ENCODE peak calls at places on chromosomes 1 and 21, in ten cellular contexts. W is right cardiac atrium; C is stomach; A is upper lobe of right lung; P is adrenal gland; F is brain microvascular endothelial cell; Q is uterus; L is CD4-positive, CD25-positive, alpha-beta regulatory T cell; X is psoas muscle; D is A549. O is an unnamed sample.

GRCh38 chr1:72412286-72412685 is 129.9 kb upstream of the NEGR1 start:
- DNase-seq in W (no peak), C (no peak), A (no peak), P (no peak), F (peak), Q (no peak), L (no peak), X (no peak), D (no peak), O (no peak)

GRCh38 chr1:112196731-112197130 is 199.3 kb upstream of the CTTNBP2NL start:
- DNase-seq in W (no peak), C (no peak), A (no peak), P (no peak), F (no peak), Q (no peak), L (no peak), X (no peak), D (no peak), O (no peak)

GRCh38 chr1:28160677-28161328 is 15.7 kb downstream of the PTAFR start:
- DNase-seq in W (peak), C (no peak), A (no peak), P (peak), F (peak), Q (peak), L (no peak), X (no peak), D (no peak), O (no peak)

GRCh38 chr1:179082308-179083030 is 599 bp downstream of the TOR3A start:
- DNase-seq in W (peak), C (peak), A (peak), P (no peak), F (no peak), Q (no peak), L (peak), X (peak), D (peak), O (no peak)

GRCh38 chr1:11130406-11130805 is 30.7 kb upstream of the EXOSC10 start:
- DNase-seq in W (no peak), C (no peak), A (no peak), P (no peak), F (no peak), Q (no peak), L (no peak), X (no peak), D (no peak), O (no peak)

GRCh38 chr1:192474080-192474683 is 101.4 kb upstream of the RGS1 start:
- DNase-seq in W (no peak), C (no peak), A (no peak), P (no peak), F (no peak), Q (no peak), L (peak), X (no peak), D (peak), O (no peak)

GRCh38 chr21:46219591-46220239 is 8.9 kb downstream of the LSS start:
- DNase-seq in W (peak), C (no peak), A (peak), P (no peak), F (no peak), Q (no peak), L (no peak), X (no peak), D (no peak), O (no peak)

GRCh38 chr1:102191723-102192122 is 195.0 kb upstream of the OLFM3 start:
- DNase-seq in W (no peak), C (no peak), A (no peak), P (no peak), F (no peak), Q (no peak), L (no peak), X (no peak), D (no peak), O (no peak)

GRCh38 chr21:27805696-27806095 is 838.8 kb upstream of the ADAMTS5 start:
- DNase-seq in W (no peak), C (no peak), A (no peak), P (no peak), F (no peak), Q (no peak), L (no peak), X (no peak), D (no peak), O (no peak)

GRCh38 chr21:32136546-32136945 is 142.3 kb downstream of the MIS18A start:
- DNase-seq in W (no peak), C (no peak), A (no peak), P (no peak), F (no peak), Q (no peak), L (no peak), X (no peak), D (no peak), O (no peak)

GRCh38 chr1:235864469-235864868 is 2.2 kb downstream of the LYST start:
- DNase-seq in W (no peak), C (no peak), A (no peak), P (no peak), F (no peak), Q (no peak), L (no peak), X (no peak), D (no peak), O (no peak)

GRCh38 chr1:96918406-96918805 is 196.8 kb downstream of the PTBP2 start:
- DNase-seq in W (no peak), C (no peak), A (no peak), P (no peak), F (peak), Q (no peak), L (no peak), X (no peak), D (no peak), O (no peak)

GRCh38 chr1:237677979-237678378 is 212.7 kb downstream of the ZP4 start:
- DNase-seq in W (no peak), C (no peak), A (no peak), P (no peak), F (peak), Q (no peak), L (no peak), X (no peak), D (no peak), O (no peak)

GRCh38 chr1:46549697-46550681 is 1.5 kb downstream of the KNCN start:
- DNase-seq in W (no peak), C (no peak), A (no peak), P (no peak), F (peak), Q (no peak), L (peak), X (no peak), D (no peak), O (no peak)

GRCh38 chr1:41239988-41240610 is 2.0 kb downstream of the SCMH1 start:
- DNase-seq in W (no peak), C (no peak), A (no peak), P (no peak), F (peak), Q (peak), L (peak), X (no peak), D (peak), O (no peak)

GRCh38 chr1:175822575-175822974 is 79.2 kb upstream of the TNR start:
- DNase-seq in W (no peak), C (no peak), A (no peak), P (no peak), F (no peak), Q (no peak), L (no peak), X (no peak), D (no peak), O (no peak)

GRCh38 chr1:59433440-59433813 is 136.5 kb downstream of the FGGY start:
- DNase-seq in W (no peak), C (no peak), A (no peak), P (no peak), F (no peak), Q (no peak), L (no peak), X (peak), D (no peak), O (no peak)

GRCh38 chr1:117928881-117929339 is 511 bp downstream of the GDAP2 start:
- DNase-seq in W (peak), C (peak), A (peak), P (peak), F (peak), Q (peak), L (no peak), X (peak), D (peak), O (peak)

GRCh38 chr1:63418101-63418500 is 50.7 kb downstream of the ALG6 start:
- DNase-seq in W (no peak), C (no peak), A (no peak), P (no peak), F (no peak), Q (no peak), L (no peak), X (no peak), D (no peak), O (no peak)

GRCh38 chr21:14273736-14274538 is 58.0 kb downstream of the RBM11 start:
- DNase-seq in W (peak), C (peak), A (peak), P (peak), F (no peak), Q (no peak), L (no peak), X (peak), D (no peak), O (peak)

GRCh38 chr1:23931481-23931880 is 18.3 kb upstream of the CNR2 start:
- DNase-seq in W (no peak), C (no peak), A (no peak), P (no peak), F (no peak), Q (no peak), L (no peak), X (no peak), D (no peak), O (no peak)
- H3K27ac ChIP-seq in W (no peak), C (no peak), A (peak), P (no peak), F (no peak), Q (peak), L (no peak), X (no peak), D (no peak), O (no peak)

GRCh38 chr1:93640656-93641440 is 40.8 kb downstream of the BCAR3 start:
- DNase-seq in W (no peak), C (no peak), A (no peak), P (no peak), F (no peak), Q (no peak), L (no peak), X (no peak), D (no peak), O (no peak)
- H3K27ac ChIP-seq in W (no peak), C (peak), A (no peak), P (no peak), F (no peak), Q (no peak), L (no peak), X (no peak), D (no peak), O (no peak)

GRCh38 chr21:44058981-44059380 is 46.9 kb downstream of the TRAPPC10 start:
- DNase-seq in W (no peak), C (no peak), A (no peak), P (no peak), F (no peak), Q (no peak), L (no peak), X (no peak), D (no peak), O (no peak)

GRCh38 chr21:44058652-44058964 is 46.5 kb downstream of the TRAPPC10 start:
- DNase-seq in W (no peak), C (no peak), A (no peak), P (no peak), F (no peak), Q (no peak), L (no peak), X (no peak), D (no peak), O (no peak)

GRCh38 chr21:44057055-44057454 is 44.9 kb downstream of the TRAPPC10 start:
- DNase-seq in W (no peak), C (no peak), A (no peak), P (no peak), F (no peak), Q (no peak), L (no peak), X (no peak), D (no peak), O (no peak)

GRCh38 chr21:44059710-44060109 is 47.5 kb upstream of the PWP2 start:
- DNase-seq in W (no peak), C (no peak), A (no peak), P (no peak), F (no peak), Q (no peak), L (no peak), X (no peak), D (no peak), O (no peak)

GRCh38 chr21:44057960-44058651 is 46.0 kb downstream of the TRAPPC10 start:
- DNase-seq in W (no peak), C (no peak), A (no peak), P (no peak), F (no peak), Q (no peak), L (peak), X (no peak), D (no peak), O (no peak)
- H3K27ac ChIP-seq in W (no peak), C (no peak), A (no peak), P (no peak), F (no peak), Q (no peak), L (peak), X (no peak), D (no peak), O (no peak)

GRCh38 chr1:224169876-224170275 is 13.2 kb upstream of the DEGS1 start:
- DNase-seq in W (no peak), C (no peak), A (no peak), P (no peak), F (no peak), Q (no peak), L (no peak), X (no peak), D (no peak), O (no peak)

GRCh38 chr1:224170748-224171478 is 12.1 kb upstream of the DEGS1 start:
- DNase-seq in W (no peak), C (peak), A (peak), P (peak), F (no peak), Q (no peak), L (peak), X (no peak), D (peak), O (no peak)

GRCh38 chr1:224172229-224172628 is 10.8 kb upstream of the DEGS1 start:
- DNase-seq in W (no peak), C (no peak), A (no peak), P (no peak), F (no peak), Q (no peak), L (no peak), X (no peak), D (no peak), O (no peak)

GRCh38 chr1:224173523-224173922 is 9.5 kb upstream of the DEGS1 start:
- DNase-seq in W (no peak), C (no peak), A (no peak), P (no peak), F (no peak), Q (no peak), L (no peak), X (no peak), D (no peak), O (no peak)

GRCh38 chr1:224168859-224169380 is 14.1 kb upstream of the DEGS1 start:
- DNase-seq in W (peak), C (no peak), A (no peak), P (peak), F (peak), Q (peak), L (peak), X (no peak), D (peak), O (no peak)
- H3K27ac ChIP-seq in W (peak), C (peak), A (peak), P (peak), F (peak), Q (no peak), L (no peak), X (peak), D (peak), O (no peak)

DNA sequence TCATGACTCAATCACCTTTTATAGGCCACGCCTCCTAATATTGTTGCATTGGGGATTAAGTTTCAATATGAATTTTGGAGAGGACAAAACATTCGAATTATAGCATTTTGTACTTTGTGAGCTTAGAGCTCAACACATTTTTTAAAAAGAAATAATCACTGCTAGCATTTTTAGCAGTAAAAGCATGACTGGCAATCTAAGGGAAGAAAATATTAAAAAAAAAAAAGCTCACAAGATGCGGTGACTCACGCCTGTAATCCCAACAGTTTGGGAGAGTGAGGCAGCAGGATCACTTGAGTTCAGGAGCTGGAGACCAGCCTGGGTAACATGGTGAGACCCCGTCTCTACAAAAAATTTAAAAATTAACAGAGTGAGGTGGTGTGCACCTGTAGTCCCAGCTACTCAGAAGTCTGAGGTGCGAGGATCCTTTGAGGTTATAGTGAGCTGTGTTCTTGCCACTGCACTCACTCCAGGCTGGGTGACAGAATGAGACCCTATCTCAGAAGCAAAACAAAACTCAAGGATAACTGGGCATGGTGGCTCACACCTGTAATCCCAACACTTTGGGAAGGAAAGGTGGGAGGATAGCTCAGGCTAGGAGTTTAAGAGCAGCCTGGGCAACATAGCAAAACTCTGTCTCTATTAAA is 28.8 kb upstream of the DIPK1A start:
- DNase-seq in W (no peak), C (no peak), A (no peak), P (no peak), F (no peak), Q (no peak), L (no peak), X (no peak), D (no peak), O (no peak)
- H3K27ac ChIP-seq in W (no peak), C (no peak), A (no peak), P (no peak), F (no peak), Q (no peak), L (peak), X (no peak), D (no peak), O (no peak)

GRCh38 chr1:53526451-53527101 is 67.4 kb downstream of the DMRTB1 start:
- DNase-seq in W (peak), C (peak), A (no peak), P (no peak), F (peak), Q (peak), L (no peak), X (peak), D (no peak), O (no peak)
- H3K27ac ChIP-seq in W (no peak), C (no peak), A (no peak), P (no peak), F (peak), Q (peak), L (no peak), X (no peak), D (no peak), O (no peak)

DNA sequence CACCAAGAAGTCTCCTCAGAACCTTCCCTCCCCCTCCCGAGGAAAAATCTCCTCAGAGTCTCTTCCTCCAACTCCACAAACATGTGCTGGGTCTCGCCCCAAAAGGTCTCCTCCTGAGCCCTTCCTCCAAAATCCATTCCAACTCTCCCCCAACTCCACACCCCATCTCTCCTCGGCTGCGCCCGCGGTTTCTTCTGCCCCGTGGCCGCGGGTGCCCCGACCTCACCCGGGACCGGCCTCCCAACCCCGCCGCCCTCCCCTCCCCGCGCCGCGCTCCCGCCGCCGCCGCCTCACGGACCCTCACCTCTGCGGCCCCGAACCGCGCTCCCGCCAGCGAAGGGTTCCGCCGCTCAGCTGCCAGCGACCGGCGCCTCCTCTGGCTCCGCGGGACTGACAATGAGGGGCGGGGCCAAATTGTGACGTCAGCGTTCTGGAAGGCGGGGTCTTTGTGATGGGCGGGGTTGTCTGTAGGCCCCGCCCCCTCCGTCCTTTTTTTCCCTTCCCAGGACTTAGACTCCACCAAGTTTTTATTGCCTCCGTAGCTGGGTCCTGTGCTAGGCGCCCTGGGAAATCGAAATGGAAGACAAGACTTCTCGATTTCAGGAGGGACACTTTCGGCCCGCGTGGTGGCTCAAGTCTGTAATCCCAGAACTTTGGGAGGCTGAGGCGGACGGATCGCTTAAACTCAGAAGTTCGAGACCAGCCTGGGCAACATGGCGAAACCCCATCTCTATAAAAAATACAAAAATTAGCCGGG is at the start of gene LUZP1:
- DNase-seq in W (peak), C (peak), A (peak), P (peak), F (peak), Q (peak), L (peak), X (peak), D (no peak), O (peak)
- H3K27ac ChIP-seq in W (peak), C (peak), A (peak), P (peak), F (peak), Q (peak), L (peak), X (peak), D (peak), O (peak)

O was measured in substantia nigra.